ENCODE peak calls at places on chromosome 11, in ten cellular contexts. A, T, E, B, G, M, Y, H, W and P are unnamed samples.

GRCh38 chr11:86807356-86807755 is 7.0 kb downstream of the PRSS23 start:
- DNase-seq in T (no peak), E (no peak), B (no peak), A (no peak), M (no peak), W (no peak), Y (no peak), H (no peak), G (no peak), P (no peak)

GRCh38 chr11:30049214-30049613 is 32.4 kb upstream of the KCNA4 start:
- DNase-seq in M (no peak), E (no peak), H (no peak), B (no peak), G (no peak), T (no peak), W (no peak), A (no peak), Y (no peak), P (no peak)

GRCh38 chr11:119339581-119340334 is 925 bp downstream of the C1QTNF5 start:
- DNase-seq in M (no peak), Y (peak; percentile 79), E (peak; percentile 52), T (no peak), H (no peak), B (peak; percentile 83), A (peak; percentile 73), G (no peak), W (peak; percentile 89), P (no peak)

GRCh38 chr11:20638074-20638473 is 31.3 kb upstream of the NELL1 start:
- DNase-seq in H (no peak), A (no peak), T (no peak), E (no peak), B (no peak), M (no peak), W (no peak), G (no peak), Y (no peak), P (no peak)

GRCh38 chr11:78782725-78783124 is 208.1 kb upstream of the NARS2 start:
- DNase-seq in H (no peak), Y (no peak), M (no peak), A (no peak), W (no peak), E (no peak), T (no peak), G (no peak), B (no peak), P (no peak)

GRCh38 chr11:70517996-70518907 is 119.9 kb downstream of the CTTN start:
- DNase-seq in W (peak; percentile 56), H (no peak), T (no peak), Y (no peak), A (no peak), B (no peak), M (no peak), G (no peak), E (no peak), P (no peak)

GRCh38 chr11:44598831-44599230 is 33.4 kb downstream of the CD82 start:
- DNase-seq in Y (no peak), A (no peak), E (no peak), W (no peak), B (no peak), T (no peak), G (no peak), H (no peak), M (no peak), P (no peak)

GRCh38 chr11:30000986-30001385 is 15.8 kb downstream of the KCNA4 start:
- DNase-seq in Y (no peak), E (no peak), T (no peak), B (peak; percentile 39), H (no peak), M (no peak), W (no peak), A (no peak), G (no peak), P (no peak)

GRCh38 chr11:128471138-128471661 is 116.2 kb downstream of the ETS1 start:
- DNase-seq in T (no peak), Y (no peak), H (no peak), B (no peak), W (peak; percentile 89), A (no peak), G (no peak), M (no peak), E (peak; percentile 62), P (no peak)

GRCh38 chr11:57427692-57428082 is 766 bp upstream of the SLC43A3 start:
- DNase-seq in G (peak; percentile 56), T (no peak), Y (peak; percentile 79), A (peak; percentile 41), M (peak; percentile 89), B (peak; percentile 83), E (no peak), H (no peak), W (no peak), P (no peak)

GRCh38 chr11:32497951-32498350 is 62.6 kb upstream of the WT1 start:
- DNase-seq in G (no peak), A (peak; percentile 44), B (no peak), Y (no peak), M (no peak), H (no peak), T (no peak), W (no peak), E (no peak), P (no peak)

GRCh38 chr11:118175031-118175531 is 1.4 kb downstream of the SCN2B start:
- DNase-seq in G (no peak), T (peak; percentile 14), B (no peak), M (no peak), H (no peak), W (no peak), A (no peak), E (no peak), Y (no peak), P (no peak)

GRCh38 chr11:19429108-19429760 is 188.5 kb upstream of the E2F8 start:
- DNase-seq in Y (no peak), B (no peak), A (peak; percentile 74), M (no peak), W (no peak), H (no peak), T (no peak), G (no peak), E (peak; percentile 15), P (no peak)

GRCh38 chr11:19432370-19433163 is 191.8 kb upstream of the E2F8 start:
- DNase-seq in A (no peak), W (no peak), M (no peak), B (no peak), H (no peak), T (no peak), E (peak; percentile 34), G (no peak), Y (no peak), P (no peak)

GRCh38 chr11:19428206-19429001 is 187.7 kb upstream of the E2F8 start:
- DNase-seq in A (no peak), B (no peak), E (no peak), W (no peak), T (peak; percentile 8), M (no peak), G (no peak), Y (no peak), H (no peak), P (no peak)

GRCh38 chr11:19431059-19431398 is 190.3 kb upstream of the E2F8 start:
- DNase-seq in A (peak; percentile 31), M (no peak), W (no peak), B (no peak), T (no peak), H (no peak), E (no peak), Y (no peak), G (no peak), P (no peak)

GRCh38 chr11:19430346-19431058 is 189.8 kb upstream of the E2F8 start:
- DNase-seq in A (no peak), G (no peak), W (no peak), Y (no peak), M (no peak), B (no peak), E (no peak), H (no peak), T (no peak), P (no peak)
- TF ChIP-seq POLR2A in A (no peak), G (no peak), W (no peak), Y (no peak), M (no peak), B (no peak), E (no peak), H (no peak), T (no peak), P (no peak)

DNA sequence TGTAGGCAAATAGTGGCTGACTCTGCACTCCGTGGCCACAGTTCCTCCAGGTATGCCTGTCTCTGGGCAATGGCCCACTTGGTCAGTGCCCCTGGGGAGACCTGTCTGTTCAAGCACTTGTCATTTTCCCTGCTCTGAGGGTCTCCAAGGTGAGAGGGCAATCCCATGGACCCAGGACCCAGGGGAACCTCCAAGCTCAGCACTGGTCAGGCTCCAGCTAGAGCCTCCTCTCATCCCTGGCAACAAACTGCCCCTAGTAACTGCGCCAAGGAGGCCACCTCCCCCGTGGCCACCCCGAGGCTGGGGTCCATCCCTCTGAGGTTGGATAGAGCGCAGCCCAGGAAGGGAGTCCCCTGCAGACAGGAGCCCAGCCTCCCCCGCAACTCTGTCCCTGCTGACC is 713 bp upstream of the ANKK1 start:
- DNase-seq in E (no peak), B (no peak), A (no peak), H (no peak), T (no peak), Y (no peak), W (peak; percentile 51), G (no peak), M (no peak), P (no peak)
- H3K4me3 ChIP-seq in E (no peak overlapping the region), B (no peak overlapping the region), A (no peak overlapping the region), H (no peak overlapping the region), T (no peak overlapping the region), Y (no peak overlapping the region), W (no peak overlapping the region), G (no peak overlapping the region), M (no peak overlapping the region), P (no peak overlapping the region)

GRCh38 chr11:7672960-7673723 is at the start of gene CYB5R2:
- DNase-seq in B (peak; percentile 77), Y (peak; percentile 83), T (peak; percentile 38), A (peak; percentile 80), G (peak; percentile 81), H (peak; percentile 13), E (no peak), W (no peak), M (peak; percentile 67), P (no peak)
- TF ChIP-seq POLR2A in B (no peak), Y (no peak), T (peak; percentile 10), A (no peak), G (no peak), H (no peak), E (no peak), W (no peak), M (no peak), P (no peak)

DNA sequence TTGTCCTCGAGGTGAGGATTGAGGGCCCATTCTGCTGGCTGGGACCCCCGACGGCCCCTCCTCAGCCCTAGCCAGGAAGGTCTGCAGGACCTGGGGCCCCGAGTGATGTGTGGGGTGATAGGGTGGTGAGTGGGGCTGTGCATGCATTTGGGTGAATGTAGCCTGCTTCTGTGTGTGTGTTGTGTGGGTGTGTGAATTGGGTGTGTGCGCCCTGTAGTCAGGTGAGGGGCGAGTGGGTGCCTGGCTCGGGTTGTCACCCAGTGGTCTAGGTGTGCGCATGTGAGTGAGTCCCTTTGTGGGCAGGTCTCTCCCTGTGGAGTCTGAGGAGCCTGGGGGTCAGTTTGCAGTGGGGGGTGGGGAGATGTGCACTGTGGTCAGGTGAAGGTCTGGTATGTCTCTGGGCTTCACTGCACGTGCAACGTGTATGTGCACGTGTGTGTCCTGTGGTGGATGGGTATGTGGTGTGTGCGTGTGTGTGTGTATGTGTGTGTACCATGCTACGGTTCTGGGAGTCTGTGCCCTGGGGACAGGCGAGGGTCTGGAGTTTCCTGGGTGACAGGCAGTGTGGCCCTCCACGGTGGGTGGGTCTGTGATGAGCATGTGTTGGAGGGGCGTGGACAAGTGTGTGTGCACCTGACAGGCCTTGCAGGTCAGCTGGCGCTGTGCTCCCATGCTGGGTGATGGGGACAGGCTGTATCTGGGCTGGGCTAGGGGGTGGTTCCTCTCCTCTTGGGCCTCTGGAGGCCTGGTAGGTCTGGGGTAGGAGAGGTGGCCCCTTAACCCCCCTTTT is 1.0 kb downstream of the TMEM151A start:
- DNase-seq in B (no peak), Y (no peak), T (no peak), M (no peak), W (no peak), E (no peak), G (no peak), A (no peak), H (no peak), P (no peak)
- H3K4me3 ChIP-seq in B (no peak overlapping the region), Y (no peak overlapping the region), T (peak overlapping the region; percentile 65), M (no peak overlapping the region), W (no peak overlapping the region), E (no peak overlapping the region), G (peak overlapping the region; percentile 66), A (peak overlapping the region; percentile 69), H (peak overlapping the region; percentile 67), P (no peak overlapping the region)